ENCODE peak calls at places on chromosome 12, in ten cellular contexts. E is fibroblast of the conjunctiva; A is RCC 7860; L is activated T-cell treated with anti-CD3 and anti-CD28 coated beads, Interleukin-2, amount 50 U/mL, for 24 hours; I is EH; H is A172; Z is T1000; V is activated CD8-positive, alpha-beta memory T cell treated with anti-CD3 and anti-CD28 coated beads for 24 hours; F is right atrium auricular region; R is CD8-positive, alpha-beta T cell. B is an unnamed sample.

GRCh38 chr12:111322336-111323250 is 46.3 kb downstream of the PHETA1 start:
- DNase-seq in E (no peak), A (no peak), L (no peak), I (no peak), H (peak), Z (no peak), V (no peak), F (no peak), R (no peak), B (no peak)

GRCh38 chr12:45670339-45671065 is 59.0 kb upstream of the ARID2 start:
- DNase-seq in E (no peak), A (no peak), L (no peak), I (peak), H (peak), Z (no peak), V (no peak), F (no peak), R (no peak), B (no peak)

GRCh38 chr12:49050507-49051372 is 9.9 kb downstream of the KMT2D start:
- DNase-seq in E (no peak), A (no peak), L (no peak), I (no peak), H (no peak), Z (no peak), V (no peak), F (no peak), R (no peak), B (no peak)

GRCh38 chr12:12456637-12457036 is 99.8 kb downstream of the BORCS5 start:
- DNase-seq in E (no peak), A (no peak), L (no peak), I (no peak), H (no peak), Z (no peak), V (no peak), F (no peak), R (no peak), B (no peak)

GRCh38 chr12:125773033-125773432 is 707.8 kb downstream of the AACS start:
- DNase-seq in E (no peak), A (no peak), L (no peak), I (no peak), H (peak), Z (no peak), V (no peak), F (no peak), R (no peak), B (no peak)

GRCh38 chr12:80222261-80222660 is 122.9 kb downstream of the OTOGL start:
- DNase-seq in E (no peak), A (no peak), L (no peak), I (peak), H (no peak), Z (no peak), V (no peak), F (no peak), R (no peak), B (no peak)

GRCh38 chr12:65364021-65364420 is 85.5 kb downstream of the MSRB3 start:
- DNase-seq in E (no peak), A (no peak), L (no peak), I (peak), H (no peak), Z (no peak), V (no peak), F (no peak), R (no peak), B (no peak)

GRCh38 chr12:40502322-40502721 is 189.9 kb upstream of the CNTN1 start:
- DNase-seq in E (no peak), A (no peak), L (no peak), I (no peak), H (no peak), Z (no peak), V (no peak), F (no peak), R (no peak), B (no peak)

GRCh38 chr12:8949525-8950286 is at the start of gene M6PR:
- DNase-seq in E (peak), A (peak), L (peak), I (peak), H (peak), Z (peak), V (peak), F (peak), R (peak), B (peak)

GRCh38 chr12:69007166-69007857 is 74.3 kb upstream of the CPM start:
- DNase-seq in E (peak), A (no peak), L (no peak), I (peak), H (peak), Z (peak), V (no peak), F (no peak), R (no peak), B (no peak)

GRCh38 chr12:40552868-40553267 is 139.4 kb upstream of the CNTN1 start:
- DNase-seq in E (no peak), A (no peak), L (no peak), I (no peak), H (peak), Z (no peak), V (no peak), F (no peak), R (no peak), B (no peak)

GRCh38 chr12:25972783-25973182 is 14.3 kb downstream of the RASSF8 start:
- DNase-seq in E (peak), A (no peak), L (no peak), I (peak), H (no peak), Z (no peak), V (no peak), F (no peak), R (no peak), B (no peak)

GRCh38 chr12:49893753-49894752 is 9.6 kb downstream of the FAIM2 start:
- DNase-seq in E (no peak), A (peak), L (no peak), I (peak), H (peak), Z (no peak), V (no peak), F (no peak), R (no peak), B (no peak)

GRCh38 chr12:93419388-93420034 is 22.2 kb downstream of the UBE2N start:
- DNase-seq in E (peak), A (peak), L (no peak), I (peak), H (peak), Z (no peak), V (no peak), F (no peak), R (no peak), B (no peak)

GRCh38 chr12:64268409-64268808 is 46.3 kb upstream of the KICS2 start:
- DNase-seq in E (no peak), A (no peak), L (no peak), I (no peak), H (no peak), Z (no peak), V (no peak), F (no peak), R (no peak), B (no peak)

GRCh38 chr12:128724468-128725046 is 99.2 kb downstream of the SLC15A4 start:
- DNase-seq in E (no peak), A (peak), L (no peak), I (no peak), H (no peak), Z (no peak), V (no peak), F (no peak), R (no peak), B (no peak)

GRCh38 chr12:93938921-93939320 is 209.5 kb upstream of the PLXNC1 start:
- DNase-seq in E (no peak), A (no peak), L (no peak), I (peak), H (no peak), Z (no peak), V (no peak), F (no peak), R (no peak), B (no peak)

GRCh38 chr12:76420221-76420620 is 72.0 kb upstream of the BBS10 start:
- DNase-seq in E (no peak), A (no peak), L (no peak), I (no peak), H (no peak), Z (no peak), V (no peak), F (no peak), R (no peak), B (no peak)

GRCh38 chr12:93094988-93095737 is 166.1 kb upstream of the EEA1 start:
- DNase-seq in E (no peak), A (no peak), L (no peak), I (no peak), H (no peak), Z (no peak), V (no peak), F (no peak), R (no peak), B (no peak)

GRCh38 chr12:122116707-122117535 is 38.4 kb downstream of the MLXIP start:
- DNase-seq in E (no peak), A (no peak), L (no peak), I (no peak), H (no peak), Z (no peak), V (no peak), F (no peak), R (no peak), B (no peak)